ENCODE peak calls at places on chromosomes 4 and X, in four cellular contexts. L is K562, M is GM12878, F is HepG2. X is an unnamed sample.

GRCh38 chr4:152696764-152697250 is 17.0 kb upstream of the TMEM154 start:
- DNase-seq in L (no peak), F (peak), M (peak), X (no peak)

GRCh38 chr4:76897522-76898384 is at the start of gene SOWAHB:
- DNase-seq in F (peak), L (no peak), M (no peak), X (no peak)

GRCh38 chr4:156556326-156556725 is 415.3 kb downstream of the PDGFC start:
- DNase-seq in M (no peak), F (no peak), L (no peak), X (no peak)

GRCh38 chr4:187188118-187188517 is 464.5 kb upstream of the FAT1 start:
- DNase-seq in L (no peak), F (no peak), M (no peak), X (no peak)

GRCh38 chrX:1323315-1323714 is 13.3 kb upstream of the IL3RA start:
- DNase-seq in M (peak), L (peak), F (peak), X (peak)

GRCh38 chrX:139201924-139202323 is 328.6 kb upstream of the F9 start:
- DNase-seq in L (no peak), F (no peak), M (no peak), X (no peak)

GRCh38 chrX:23035493-23035892 is 35.7 kb downstream of the DDX53 start:
- DNase-seq in M (no peak), F (no peak), L (no peak), X (no peak)

GRCh38 chr4:147361726-147362125 is 119.2 kb upstream of the EDNRA start:
- DNase-seq in F (no peak), M (no peak), L (no peak), X (peak)

GRCh38 chr4:76748649-76749048 is 149.3 kb downstream of the SOWAHB start:
- DNase-seq in F (peak), M (no peak), L (peak), X (peak)

GRCh38 chr4:68865178-68865638 is 49.4 kb downstream of the UGT2B10 start:
- DNase-seq in M (no peak), F (peak), L (no peak), X (no peak)

GRCh38 chrX:11242704-11243103 is 50.5 kb upstream of the AMELX start:
- DNase-seq in M (no peak), F (no peak), L (no peak), X (no peak)

GRCh38 chr4:4269856-4270255 is 20.1 kb downstream of the LYAR start:
- DNase-seq in M (no peak), F (no peak), L (no peak), X (no peak)

GRCh38 chr4:37392540-37393255 is 148.2 kb downstream of the NWD2 start:
- DNase-seq in L (no peak), F (no peak), M (no peak), X (no peak)

GRCh38 chr4:37385424-37385823 is 140.9 kb downstream of the NWD2 start:
- DNase-seq in M (no peak), F (no peak), L (no peak), X (no peak)

GRCh38 chr4:37389967-37390580 is 145.5 kb downstream of the NWD2 start:
- DNase-seq in M (no peak), L (peak), F (peak), X (peak)

GRCh38 chr4:37389369-37389765 is 144.8 kb downstream of the NWD2 start:
- DNase-seq in M (no peak), L (no peak), F (no peak), X (no peak)

GRCh38 chr4:37388672-37389368 is 144.3 kb downstream of the NWD2 start:
- DNase-seq in M (no peak), F (no peak), L (no peak), X (no peak)
- TF ChIP-seq KDM1A in M (no peak), F (no peak), L (no peak), X (no peak)

DNA sequence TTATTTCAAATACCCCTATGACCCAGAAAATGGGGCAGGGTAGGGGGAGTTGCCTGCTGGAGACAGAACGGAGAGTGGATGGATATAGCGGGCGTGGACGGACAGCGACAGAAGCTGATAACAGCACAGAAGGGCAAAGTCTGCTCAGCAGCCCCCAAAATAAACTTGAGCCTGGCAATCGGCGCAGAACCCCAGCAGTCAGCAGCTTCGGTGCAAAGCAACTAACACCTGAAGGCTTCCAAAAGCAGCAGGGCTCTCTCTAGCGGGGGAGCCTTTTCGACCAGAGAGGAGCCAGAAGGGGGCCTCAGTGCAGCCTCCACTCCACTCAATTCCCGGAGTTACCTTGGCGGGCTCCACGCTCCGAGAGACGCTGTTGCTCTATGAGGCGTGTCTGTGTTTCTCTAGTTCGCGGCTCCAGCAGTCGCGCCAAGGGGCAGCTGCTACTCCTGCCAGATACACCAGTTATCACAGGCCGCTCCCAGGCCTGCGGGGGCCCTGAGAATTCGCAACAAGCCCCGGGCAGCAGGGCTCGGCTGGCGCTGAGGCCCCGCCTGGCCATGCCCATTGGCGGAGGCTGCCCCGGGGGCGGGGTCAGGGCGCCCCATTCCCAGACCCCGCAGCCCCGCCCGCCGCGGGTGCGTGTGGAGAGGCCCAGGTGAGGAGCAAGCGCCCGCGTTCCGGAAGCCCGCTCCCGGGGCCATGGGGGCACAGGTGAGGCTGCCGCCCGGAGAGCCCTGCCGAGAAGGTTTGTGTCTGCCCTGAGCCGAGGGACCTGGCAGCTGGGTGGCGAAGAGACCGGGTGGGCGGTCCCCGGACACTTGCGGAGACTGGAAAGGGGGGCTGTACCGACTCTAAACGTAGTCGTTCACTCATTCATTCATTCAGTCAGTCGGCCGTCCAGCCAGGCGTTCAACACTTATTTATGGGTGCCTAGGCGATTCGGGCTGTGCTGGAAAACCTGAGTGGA is at the start of the genes CNGA1 and NIPAL1:
- DNase-seq in M (no peak), L (peak), F (peak), X (peak)
- TF ChIP-seq REST in M (no peak), L (no peak), F (no peak), X (no peak)

GRCh38 chrX:41022579-41022978 is 62.7 kb upstream of the USP9X start:
- DNase-seq in L (no peak), F (peak), M (no peak), X (peak)
- TF ChIP-seq KDM1A in L (no peak), F (no peak), M (no peak), X (no peak)

DNA sequence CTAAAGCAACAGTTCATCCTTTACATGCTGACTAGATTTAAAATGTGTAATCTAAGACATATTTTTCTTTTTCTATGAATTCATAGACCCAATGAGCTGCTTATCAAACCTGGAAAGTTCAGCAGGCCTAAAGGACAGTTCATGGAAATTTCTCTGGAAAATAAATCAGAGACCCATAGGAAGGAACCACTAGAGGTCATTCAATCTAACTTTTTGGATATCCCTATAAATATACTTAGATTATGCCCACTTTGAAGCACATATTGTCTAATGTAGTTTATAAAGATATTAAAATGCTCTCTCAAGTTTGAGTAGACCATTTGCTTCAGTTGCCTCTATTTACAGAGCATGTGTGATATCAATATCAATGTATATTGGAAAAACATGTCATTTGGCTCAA is 473.0 kb downstream of the FAT4 start:
- DNase-seq in M (no peak), F (no peak), L (no peak), X (no peak)
- TF ChIP-seq REST in M (no peak), F (no peak), L (no peak), X (no peak)

X was measured in A549.